ENCODE peak calls at places on chromosomes 7 and 10, in four cellular contexts. One of them, this sample, is unnamed.

GRCh38 chr7:30180718-30181117 is 45.9 kb downstream of the MTURN start:
- DNase-seq in Caco-2: no peak
- DNase-seq in hepatocyte: no peak
- DNase-seq in esophagus squamous epithelium: no peak
- DNase-seq in this sample: no peak

GRCh38 chr10:31761156-31761555 is 167.5 kb downstream of the ARHGAP12 start:
- DNase-seq in esophagus squamous epithelium: no peak
- DNase-seq in hepatocyte: peak; percentile 39
- DNase-seq in Caco-2: no peak
- DNase-seq in this sample: no peak

GRCh38 chr7:23021581-23021980 is 7.7 kb upstream of the HYCC1 start:
- DNase-seq in esophagus squamous epithelium: no peak
- DNase-seq in hepatocyte: no peak
- DNase-seq in Caco-2: no peak
- DNase-seq in this sample: no peak

GRCh38 chr10:3902054-3902808 is 117.2 kb upstream of the KLF6 start:
- DNase-seq in Caco-2: no peak
- DNase-seq in hepatocyte: peak; percentile 73
- DNase-seq in esophagus squamous epithelium: no peak
- DNase-seq in this sample: peak; percentile 18

GRCh38 chr10:15344876-15345285 is 26.2 kb downstream of the FAM171A1 start:
- DNase-seq in hepatocyte: no peak
- DNase-seq in Caco-2: peak; percentile 56
- DNase-seq in esophagus squamous epithelium: no peak
- DNase-seq in this sample: no peak

GRCh38 chr7:142030294-142030693 is 34.6 kb downstream of the MGAM start:
- DNase-seq in Caco-2: peak; percentile 21
- DNase-seq in hepatocyte: no peak
- DNase-seq in esophagus squamous epithelium: no peak
- DNase-seq in this sample: no peak

GRCh38 chr7:92569137-92569536 is 21.1 kb downstream of the FAM133B start:
- DNase-seq in esophagus squamous epithelium: no peak
- DNase-seq in Caco-2: no peak
- DNase-seq in hepatocyte: no peak
- DNase-seq in this sample: no peak

GRCh38 chr10:124842721-124843120 is 41.1 kb downstream of the ABRAXAS2 start:
- DNase-seq in hepatocyte: no peak
- DNase-seq in Caco-2: no peak
- DNase-seq in esophagus squamous epithelium: no peak
- DNase-seq in this sample: no peak

GRCh38 chr10:81814842-81815241 is 60.2 kb upstream of the NRG3 start:
- DNase-seq in hepatocyte: no peak
- DNase-seq in Caco-2: no peak
- DNase-seq in esophagus squamous epithelium: no peak
- DNase-seq in this sample: no peak

GRCh38 chr10:14429043-14429713 is 98.5 kb upstream of the FRMD4A start:
- DNase-seq in esophagus squamous epithelium: no peak
- DNase-seq in hepatocyte: no peak
- DNase-seq in Caco-2: no peak
- DNase-seq in this sample: peak; percentile 61

GRCh38 chr10:34286136-34286739 is 528.9 kb downstream of the PARD3 start:
- DNase-seq in esophagus squamous epithelium: no peak
- DNase-seq in Caco-2: no peak
- DNase-seq in hepatocyte: no peak
- DNase-seq in this sample: peak; percentile 2

GRCh38 chr10:12727832-12728215 is 273.7 kb downstream of the CCDC3 start:
- DNase-seq in hepatocyte: peak; percentile 74
- DNase-seq in Caco-2: peak; percentile 62
- DNase-seq in esophagus squamous epithelium: no peak
- DNase-seq in this sample: no peak

GRCh38 chr10:33157108-33157507 is 177.4 kb downstream of the NRP1 start:
- DNase-seq in Caco-2: no peak
- DNase-seq in esophagus squamous epithelium: no peak
- DNase-seq in hepatocyte: no peak
- DNase-seq in this sample: no peak

GRCh38 chr7:122672536-122672935 is 26.4 kb downstream of the RNF133 start:
- DNase-seq in hepatocyte: no peak
- DNase-seq in Caco-2: no peak
- DNase-seq in esophagus squamous epithelium: no peak
- DNase-seq in this sample: no peak

GRCh38 chr10:132487241-132488135 is 50.1 kb upstream of the INPP5A start:
- DNase-seq in esophagus squamous epithelium: no peak
- DNase-seq in hepatocyte: no peak
- DNase-seq in Caco-2: no peak
- DNase-seq in this sample: peak; percentile 54

GRCh38 chr7:92910976-92911375 is 74.6 kb upstream of the CDK6 start:
- DNase-seq in hepatocyte: no peak
- DNase-seq in esophagus squamous epithelium: no peak
- DNase-seq in Caco-2: no peak
- DNase-seq in this sample: no peak

GRCh38 chr7:16849295-16850148 is 32.3 kb downstream of the AGR3 start:
- DNase-seq in esophagus squamous epithelium: no peak
- DNase-seq in hepatocyte: no peak
- DNase-seq in Caco-2: no peak
- DNase-seq in this sample: no peak

GRCh38 chr7:149692557-149692982 is 80.8 kb downstream of the ZNF467 start:
- DNase-seq in hepatocyte: no peak
- DNase-seq in esophagus squamous epithelium: no peak
- DNase-seq in Caco-2: no peak
- DNase-seq in this sample: peak; percentile 78

GRCh38 chr10:93152136-93152535 is 78.4 kb downstream of the CYP26A1 start:
- DNase-seq in esophagus squamous epithelium: no peak
- DNase-seq in Caco-2: no peak
- DNase-seq in hepatocyte: no peak
- DNase-seq in this sample: no peak

GRCh38 chr7:94877731-94878670 is 29.4 kb upstream of the PPP1R9A start:
- DNase-seq in esophagus squamous epithelium: no peak
- DNase-seq in hepatocyte: peak; percentile 54
- DNase-seq in Caco-2: no peak
- DNase-seq in this sample: no peak

GRCh38 chr10:111207525-111207924 is 130.7 kb downstream of the ADRA2A start:
- DNase-seq in Caco-2: no peak
- DNase-seq in esophagus squamous epithelium: no peak
- DNase-seq in hepatocyte: no peak
- DNase-seq in this sample: peak; percentile 19

GRCh38 chr7:2193575-2194305 is 39.0 kb downstream of the MAD1L1 start:
- DNase-seq in hepatocyte: no peak
- DNase-seq in Caco-2: no peak
- DNase-seq in esophagus squamous epithelium: no peak
- DNase-seq in this sample: no peak

GRCh38 chr10:124279882-124280281 is 138.8 kb downstream of the OAT start:
- DNase-seq in hepatocyte: no peak
- DNase-seq in Caco-2: no peak
- DNase-seq in esophagus squamous epithelium: no peak
- DNase-seq in this sample: no peak

GRCh38 chr7:154409703-154410311 is 357.6 kb downstream of the DPP6 start:
- DNase-seq in esophagus squamous epithelium: no peak
- DNase-seq in Caco-2: peak; percentile 43
- DNase-seq in hepatocyte: peak; percentile 77
- DNase-seq in this sample: peak; percentile 47

GRCh38 chr7:102019461-102019860 is 202.0 kb downstream of the CUX1 start:
- DNase-seq in Caco-2: no peak
- DNase-seq in hepatocyte: no peak
- DNase-seq in esophagus squamous epithelium: no peak
- DNase-seq in this sample: no peak

GRCh38 chr10:110737886-110738634 is 93.9 kb downstream of the RBM20 start:
- DNase-seq in esophagus squamous epithelium: no peak
- DNase-seq in hepatocyte: no peak
- DNase-seq in Caco-2: no peak
- DNase-seq in this sample: no peak

GRCh38 chr10:118447478-118447877 is 105.4 kb upstream of the FAM204A start:
- DNase-seq in hepatocyte: no peak
- DNase-seq in Caco-2: no peak
- DNase-seq in esophagus squamous epithelium: no peak
- DNase-seq in this sample: no peak

GRCh38 chr7:11466517-11467105 is 365.4 kb downstream of the THSD7A start:
- DNase-seq in esophagus squamous epithelium: no peak
- DNase-seq in Caco-2: no peak
- DNase-seq in hepatocyte: no peak
- DNase-seq in this sample: no peak

DNA sequence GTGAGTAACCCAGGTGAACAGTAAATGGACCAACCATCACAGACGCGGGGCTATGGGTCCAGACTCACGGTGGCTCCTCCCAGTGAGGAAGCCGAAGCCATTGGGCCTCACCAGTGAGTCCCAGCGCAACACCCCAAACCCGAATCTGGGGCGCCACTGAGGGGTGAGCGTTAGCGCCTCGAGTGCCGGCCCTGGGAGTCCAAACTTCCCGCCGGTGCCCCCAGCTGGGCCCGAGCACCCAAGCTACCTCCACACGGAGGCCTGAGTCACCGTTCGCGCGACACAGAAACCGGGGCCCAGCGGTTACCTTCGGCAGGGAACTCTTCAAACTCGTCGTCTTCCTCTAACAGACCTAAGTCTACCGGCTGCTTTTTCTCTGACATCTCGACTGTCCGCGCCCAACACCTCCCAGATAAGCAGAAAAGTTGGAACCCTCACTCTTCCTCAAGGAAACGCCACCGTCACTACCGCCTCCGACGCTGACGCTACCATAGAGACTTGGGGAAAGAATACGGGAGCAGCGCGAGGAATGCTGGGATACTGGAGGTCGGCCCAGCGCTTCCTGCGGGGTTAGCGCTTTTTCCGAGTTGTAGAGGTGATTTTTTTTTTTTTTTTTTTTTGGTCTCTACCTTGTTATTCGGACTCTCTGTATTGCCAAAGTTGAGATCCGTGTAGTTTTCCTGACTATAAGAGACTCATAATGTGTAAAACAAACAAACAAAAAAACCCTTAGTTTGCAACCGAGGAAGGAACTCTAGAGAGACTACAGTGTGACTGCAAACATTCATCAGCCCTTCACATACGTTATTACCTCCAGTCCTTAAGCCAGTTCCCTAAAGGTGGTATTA is at the start of gene SEM1:
- DNase-seq in Caco-2: peak; percentile 81
- DNase-seq in hepatocyte: peak; percentile 92
- DNase-seq in esophagus squamous epithelium: peak; percentile 10
- DNase-seq in this sample: peak; percentile 54
- H3K4me3 ChIP-seq in Caco-2: peak within 1 kb of the TSS; percentile 78
- H3K4me3 ChIP-seq in hepatocyte: peak within 1 kb of the TSS; percentile 68
- H3K4me3 ChIP-seq in esophagus squamous epithelium: peak within 1 kb of the TSS; percentile 90
- H3K4me3 ChIP-seq in this sample: peak within 1 kb of the TSS; percentile 84

GRCh38 chr10:77513220-77513619 is 124.4 kb downstream of the KCNMA1 start:
- DNase-seq in Caco-2: no peak
- DNase-seq in hepatocyte: no peak
- DNase-seq in esophagus squamous epithelium: no peak
- DNase-seq in this sample: no peak
- H3K4me3 ChIP-seq in Caco-2: no peak overlapping the region
- H3K4me3 ChIP-seq in hepatocyte: no peak overlapping the region
- H3K4me3 ChIP-seq in esophagus squamous epithelium: no peak overlapping the region
- H3K4me3 ChIP-seq in this sample: no peak overlapping the region

GRCh38 chr7:144819566-144819965 is 16.3 kb downstream of the TPK1 start:
- DNase-seq in hepatocyte: no peak
- DNase-seq in Caco-2: peak; percentile 67
- DNase-seq in esophagus squamous epithelium: no peak
- DNase-seq in this sample: no peak
- H3K4me3 ChIP-seq in hepatocyte: no peak overlapping the region
- H3K4me3 ChIP-seq in Caco-2: no peak overlapping the region
- H3K4me3 ChIP-seq in esophagus squamous epithelium: no peak overlapping the region
- H3K4me3 ChIP-seq in this sample: no peak overlapping the region

GRCh38 chr7:6639032-6639431 is 1.9 kb downstream of the ZNF316 start:
- DNase-seq in esophagus squamous epithelium: no peak
- DNase-seq in Caco-2: no peak
- DNase-seq in hepatocyte: no peak
- DNase-seq in this sample: no peak
- H3K4me3 ChIP-seq in esophagus squamous epithelium: no peak overlapping the region
- H3K4me3 ChIP-seq in Caco-2: no peak overlapping the region
- H3K4me3 ChIP-seq in hepatocyte: no peak overlapping the region
- H3K4me3 ChIP-seq in this sample: no peak overlapping the region